ENCODE peak calls at places on chromosomes 11 and 22, in five cellular contexts. One of them, this sample, is unnamed.

GRCh38 chr22:17250380-17251129 is 31.3 kb upstream of the ADA2 start:
- DNase-seq in erythroblast: no peak
- DNase-seq in NCI-H2081: no peak
- DNase-seq in fibroblast of pulmonary artery: no peak
- DNase-seq in nephron progenitor cell: no peak
- DNase-seq in this sample: no peak

GRCh38 chr11:47616726-47617416 is 22.7 kb upstream of the C1QTNF4 start:
- DNase-seq in erythroblast: peak
- DNase-seq in NCI-H2081: peak
- DNase-seq in fibroblast of pulmonary artery: peak
- DNase-seq in nephron progenitor cell: peak
- DNase-seq in this sample: no peak

GRCh38 chr11:102957953-102958352 is 2.4 kb upstream of the MMP13 start:
- DNase-seq in erythroblast: no peak
- DNase-seq in NCI-H2081: no peak
- DNase-seq in fibroblast of pulmonary artery: no peak
- DNase-seq in nephron progenitor cell: no peak
- DNase-seq in this sample: no peak

GRCh38 chr11:114291381-114291780 is 4.8 kb upstream of the NNMT start:
- DNase-seq in erythroblast: no peak
- DNase-seq in NCI-H2081: no peak
- DNase-seq in fibroblast of pulmonary artery: peak
- DNase-seq in nephron progenitor cell: no peak
- DNase-seq in this sample: no peak

GRCh38 chr11:120710354-120711187 is 199.0 kb downstream of the GRIK4 start:
- DNase-seq in erythroblast: no peak
- DNase-seq in NCI-H2081: no peak
- DNase-seq in fibroblast of pulmonary artery: peak
- DNase-seq in nephron progenitor cell: peak
- DNase-seq in this sample: peak

GRCh38 chr11:74037309-74037708 is 28.4 kb upstream of the UCP3 start:
- DNase-seq in erythroblast: no peak
- DNase-seq in NCI-H2081: no peak
- DNase-seq in fibroblast of pulmonary artery: peak
- DNase-seq in nephron progenitor cell: no peak
- DNase-seq in this sample: no peak

GRCh38 chr11:8812438-8812837 is 98.6 kb upstream of the AKIP1 start:
- DNase-seq in erythroblast: peak
- DNase-seq in NCI-H2081: no peak
- DNase-seq in fibroblast of pulmonary artery: peak
- DNase-seq in nephron progenitor cell: no peak
- DNase-seq in this sample: no peak

GRCh38 chr11:20058749-20059458 is 101.4 kb downstream of the DBX1 start:
- DNase-seq in erythroblast: no peak
- DNase-seq in NCI-H2081: no peak
- DNase-seq in fibroblast of pulmonary artery: no peak
- DNase-seq in nephron progenitor cell: no peak
- DNase-seq in this sample: no peak

GRCh38 chr11:67486481-67487195 is 3.8 kb downstream of the AIP start:
- DNase-seq in erythroblast: no peak
- DNase-seq in NCI-H2081: no peak
- DNase-seq in fibroblast of pulmonary artery: no peak
- DNase-seq in nephron progenitor cell: no peak
- DNase-seq in this sample: no peak

GRCh38 chr11:128324051-128324481 is 263.3 kb downstream of the ETS1 start:
- DNase-seq in erythroblast: no peak
- DNase-seq in NCI-H2081: no peak
- DNase-seq in fibroblast of pulmonary artery: no peak
- DNase-seq in nephron progenitor cell: no peak
- DNase-seq in this sample: no peak

GRCh38 chr11:63552921-63553320 is 10.3 kb downstream of the PLAAT2 start:
- DNase-seq in erythroblast: no peak
- DNase-seq in NCI-H2081: no peak
- DNase-seq in fibroblast of pulmonary artery: no peak
- DNase-seq in nephron progenitor cell: no peak
- DNase-seq in this sample: no peak

GRCh38 chr11:72598466-72598865 is 75.8 kb downstream of the PDE2A start:
- DNase-seq in erythroblast: no peak
- DNase-seq in NCI-H2081: no peak
- DNase-seq in fibroblast of pulmonary artery: no peak
- DNase-seq in nephron progenitor cell: no peak
- DNase-seq in this sample: no peak

GRCh38 chr22:17149073-17149815 is 9.8 kb downstream of the HDHD5 start:
- DNase-seq in erythroblast: no peak
- DNase-seq in NCI-H2081: no peak
- DNase-seq in fibroblast of pulmonary artery: no peak
- DNase-seq in nephron progenitor cell: no peak
- DNase-seq in this sample: no peak

GRCh38 chr22:42939941-42940653 is 74.9 kb downstream of the PACSIN2 start:
- DNase-seq in erythroblast: no peak
- DNase-seq in NCI-H2081: no peak
- DNase-seq in fibroblast of pulmonary artery: peak
- DNase-seq in nephron progenitor cell: no peak
- DNase-seq in this sample: no peak

GRCh38 chr11:34267440-34267839 is 90.4 kb downstream of the ABTB2 start:
- DNase-seq in erythroblast: no peak
- DNase-seq in NCI-H2081: no peak
- DNase-seq in fibroblast of pulmonary artery: no peak
- DNase-seq in nephron progenitor cell: no peak
- DNase-seq in this sample: no peak

GRCh38 chr22:32818446-32819115 is 17.1 kb downstream of the TIMP3 start:
- DNase-seq in erythroblast: no peak
- DNase-seq in NCI-H2081: no peak
- DNase-seq in fibroblast of pulmonary artery: no peak
- DNase-seq in nephron progenitor cell: no peak
- DNase-seq in this sample: no peak

GRCh38 chr22:23753371-23753770 is 854 bp downstream of the VPREB3 start:
- DNase-seq in erythroblast: no peak
- DNase-seq in NCI-H2081: no peak
- DNase-seq in fibroblast of pulmonary artery: no peak
- DNase-seq in nephron progenitor cell: no peak
- DNase-seq in this sample: no peak

GRCh38 chr22:48772286-48772907 is 1055.3 kb downstream of the BRD1 start:
- DNase-seq in erythroblast: no peak
- DNase-seq in NCI-H2081: no peak
- DNase-seq in fibroblast of pulmonary artery: no peak
- DNase-seq in nephron progenitor cell: no peak
- DNase-seq in this sample: peak

GRCh38 chr11:3808846-3809623 is 675 bp downstream of the PGAP2 start:
- DNase-seq in erythroblast: peak
- DNase-seq in NCI-H2081: peak
- DNase-seq in fibroblast of pulmonary artery: peak
- DNase-seq in nephron progenitor cell: no peak
- DNase-seq in this sample: no peak

GRCh38 chr11:32333335-32333991 is 101.9 kb downstream of the WT1 start:
- DNase-seq in erythroblast: peak
- DNase-seq in NCI-H2081: no peak
- DNase-seq in fibroblast of pulmonary artery: peak
- DNase-seq in nephron progenitor cell: peak
- DNase-seq in this sample: peak

GRCh38 chr22:22021160-22021750 is 38.7 kb upstream of the TOP3B start:
- DNase-seq in erythroblast: no peak
- DNase-seq in NCI-H2081: no peak
- DNase-seq in fibroblast of pulmonary artery: no peak
- DNase-seq in nephron progenitor cell: no peak
- DNase-seq in this sample: no peak

GRCh38 chr22:49295851-49296560 is 531.7 kb downstream of the BRD1 start:
- DNase-seq in erythroblast: no peak
- DNase-seq in NCI-H2081: no peak
- DNase-seq in fibroblast of pulmonary artery: no peak
- DNase-seq in nephron progenitor cell: no peak
- DNase-seq in this sample: peak

GRCh38 chr22:20979243-20979809 is 2.8 kb upstream of the LZTR1 start:
- DNase-seq in erythroblast: peak
- DNase-seq in NCI-H2081: no peak
- DNase-seq in fibroblast of pulmonary artery: peak
- DNase-seq in nephron progenitor cell: peak
- DNase-seq in this sample: peak

GRCh38 chr22:26553056-26553752 is 36.7 kb downstream of the TPST2 start:
- DNase-seq in erythroblast: no peak
- DNase-seq in NCI-H2081: no peak
- DNase-seq in fibroblast of pulmonary artery: peak
- DNase-seq in nephron progenitor cell: no peak
- DNase-seq in this sample: no peak

GRCh38 chr11:134592391-134592990 is 180.4 kb upstream of the B3GAT1 start:
- DNase-seq in erythroblast: peak
- DNase-seq in NCI-H2081: peak
- DNase-seq in fibroblast of pulmonary artery: peak
- DNase-seq in nephron progenitor cell: peak
- DNase-seq in this sample: peak

GRCh38 chr11:71488086-71488967 is 35.3 kb downstream of the NADSYN1 start:
- DNase-seq in erythroblast: no peak
- DNase-seq in NCI-H2081: no peak
- DNase-seq in fibroblast of pulmonary artery: peak
- DNase-seq in nephron progenitor cell: no peak
- DNase-seq in this sample: no peak

GRCh38 chr11:110776091-110776490 is 63.9 kb upstream of the ARHGAP20 start:
- DNase-seq in erythroblast: no peak
- DNase-seq in NCI-H2081: no peak
- DNase-seq in fibroblast of pulmonary artery: peak
- DNase-seq in nephron progenitor cell: no peak
- DNase-seq in this sample: no peak

GRCh38 chr11:121376135-121376534 is 76.0 kb upstream of the SORL1 start:
- DNase-seq in erythroblast: no peak
- DNase-seq in NCI-H2081: no peak
- DNase-seq in fibroblast of pulmonary artery: no peak
- DNase-seq in nephron progenitor cell: no peak
- DNase-seq in this sample: no peak